ENCODE peak calls at places on chromosomes 2 and 18, in nine cellular contexts. One of them, this sample, is unnamed.

GRCh38 chr2:198640463-198640862 is 817.3 kb downstream of the SATB2 start:
- ATAC-seq in Right ventricle myocardium superior: no peak
- ATAC-seq in GM23338: no peak
- ATAC-seq in upper lobe of right lung: no peak
- ATAC-seq in naive thymus-derived CD8-positive, alpha-beta T cell: no peak
- ATAC-seq in left colon: peak
- ATAC-seq in activated CD8-positive, alpha-beta memory T cell treated with anti-CD3 and anti-CD28 coated beads, Interleukin-2, amount 10 ng/mL, durations not matched to agents 7 days and 5 days: no peak
- ATAC-seq in activated naive CD8-positive, alpha-beta T cell treated with anti-CD3 and anti-CD28 coated beads, Interleukin-2, amount 10 ng/mL, durations not matched to agents 7 days and 5 days: no peak
- ATAC-seq in left cardiac atrium: no peak
- ATAC-seq in this sample: no peak

GRCh38 chr2:239498981-239499633 is 98.3 kb upstream of the HDAC4 start:
- ATAC-seq in Right ventricle myocardium superior: peak
- ATAC-seq in activated CD8-positive, alpha-beta memory T cell treated with anti-CD3 and anti-CD28 coated beads, Interleukin-2, amount 10 ng/mL, durations not matched to agents 7 days and 5 days: no peak
- ATAC-seq in upper lobe of right lung: no peak
- ATAC-seq in naive thymus-derived CD8-positive, alpha-beta T cell: no peak
- ATAC-seq in left cardiac atrium: peak
- ATAC-seq in GM23338: no peak
- ATAC-seq in activated naive CD8-positive, alpha-beta T cell treated with anti-CD3 and anti-CD28 coated beads, Interleukin-2, amount 10 ng/mL, durations not matched to agents 7 days and 5 days: no peak
- ATAC-seq in left colon: no peak
- ATAC-seq in this sample: no peak

GRCh38 chr18:38751897-38752296 is 1186.3 kb upstream of the CELF4 start:
- ATAC-seq in Right ventricle myocardium superior: no peak
- ATAC-seq in activated CD8-positive, alpha-beta memory T cell treated with anti-CD3 and anti-CD28 coated beads, Interleukin-2, amount 10 ng/mL, durations not matched to agents 7 days and 5 days: no peak
- ATAC-seq in GM23338: no peak
- ATAC-seq in upper lobe of right lung: no peak
- ATAC-seq in naive thymus-derived CD8-positive, alpha-beta T cell: no peak
- ATAC-seq in left colon: no peak
- ATAC-seq in left cardiac atrium: no peak
- ATAC-seq in activated naive CD8-positive, alpha-beta T cell treated with anti-CD3 and anti-CD28 coated beads, Interleukin-2, amount 10 ng/mL, durations not matched to agents 7 days and 5 days: no peak
- ATAC-seq in this sample: peak

GRCh38 chr2:8658064-8658862 is 23.6 kb upstream of the ID2 start:
- ATAC-seq in naive thymus-derived CD8-positive, alpha-beta T cell: no peak
- ATAC-seq in activated naive CD8-positive, alpha-beta T cell treated with anti-CD3 and anti-CD28 coated beads, Interleukin-2, amount 10 ng/mL, durations not matched to agents 7 days and 5 days: no peak
- ATAC-seq in left colon: no peak
- ATAC-seq in activated CD8-positive, alpha-beta memory T cell treated with anti-CD3 and anti-CD28 coated beads, Interleukin-2, amount 10 ng/mL, durations not matched to agents 7 days and 5 days: no peak
- ATAC-seq in Right ventricle myocardium superior: no peak
- ATAC-seq in left cardiac atrium: no peak
- ATAC-seq in upper lobe of right lung: no peak
- ATAC-seq in GM23338: no peak
- ATAC-seq in this sample: no peak

GRCh38 chr18:9539283-9539682 is 64.0 kb downstream of the RALBP1 start:
- ATAC-seq in activated naive CD8-positive, alpha-beta T cell treated with anti-CD3 and anti-CD28 coated beads, Interleukin-2, amount 10 ng/mL, durations not matched to agents 7 days and 5 days: no peak
- ATAC-seq in naive thymus-derived CD8-positive, alpha-beta T cell: no peak
- ATAC-seq in Right ventricle myocardium superior: no peak
- ATAC-seq in upper lobe of right lung: no peak
- ATAC-seq in left colon: no peak
- ATAC-seq in GM23338: no peak
- ATAC-seq in activated CD8-positive, alpha-beta memory T cell treated with anti-CD3 and anti-CD28 coated beads, Interleukin-2, amount 10 ng/mL, durations not matched to agents 7 days and 5 days: no peak
- ATAC-seq in left cardiac atrium: no peak
- ATAC-seq in this sample: no peak

GRCh38 chr2:134253804-134254203 is at the start of gene MGAT5:
- ATAC-seq in left colon: peak
- ATAC-seq in naive thymus-derived CD8-positive, alpha-beta T cell: no peak
- ATAC-seq in activated CD8-positive, alpha-beta memory T cell treated with anti-CD3 and anti-CD28 coated beads, Interleukin-2, amount 10 ng/mL, durations not matched to agents 7 days and 5 days: no peak
- ATAC-seq in upper lobe of right lung: peak
- ATAC-seq in activated naive CD8-positive, alpha-beta T cell treated with anti-CD3 and anti-CD28 coated beads, Interleukin-2, amount 10 ng/mL, durations not matched to agents 7 days and 5 days: no peak
- ATAC-seq in left cardiac atrium: peak
- ATAC-seq in Right ventricle myocardium superior: no peak
- ATAC-seq in GM23338: no peak
- ATAC-seq in this sample: no peak

GRCh38 chr2:74223941-74224770 is 25.7 kb downstream of the MTHFD2 start:
- ATAC-seq in left colon: no peak
- ATAC-seq in Right ventricle myocardium superior: no peak
- ATAC-seq in GM23338: no peak
- ATAC-seq in activated naive CD8-positive, alpha-beta T cell treated with anti-CD3 and anti-CD28 coated beads, Interleukin-2, amount 10 ng/mL, durations not matched to agents 7 days and 5 days: no peak
- ATAC-seq in left cardiac atrium: no peak
- ATAC-seq in upper lobe of right lung: no peak
- ATAC-seq in activated CD8-positive, alpha-beta memory T cell treated with anti-CD3 and anti-CD28 coated beads, Interleukin-2, amount 10 ng/mL, durations not matched to agents 7 days and 5 days: no peak
- ATAC-seq in naive thymus-derived CD8-positive, alpha-beta T cell: no peak
- ATAC-seq in this sample: no peak

GRCh38 chr2:200662727-200663126 is 76.9 kb downstream of the AOX1 start:
- ATAC-seq in GM23338: no peak
- ATAC-seq in activated naive CD8-positive, alpha-beta T cell treated with anti-CD3 and anti-CD28 coated beads, Interleukin-2, amount 10 ng/mL, durations not matched to agents 7 days and 5 days: no peak
- ATAC-seq in left cardiac atrium: peak
- ATAC-seq in Right ventricle myocardium superior: no peak
- ATAC-seq in activated CD8-positive, alpha-beta memory T cell treated with anti-CD3 and anti-CD28 coated beads, Interleukin-2, amount 10 ng/mL, durations not matched to agents 7 days and 5 days: no peak
- ATAC-seq in upper lobe of right lung: no peak
- ATAC-seq in left colon: peak
- ATAC-seq in naive thymus-derived CD8-positive, alpha-beta T cell: no peak
- ATAC-seq in this sample: no peak

GRCh38 chr2:75596784-75597183 is 36.0 kb upstream of the EVA1A start:
- ATAC-seq in left cardiac atrium: no peak
- ATAC-seq in Right ventricle myocardium superior: no peak
- ATAC-seq in naive thymus-derived CD8-positive, alpha-beta T cell: no peak
- ATAC-seq in activated CD8-positive, alpha-beta memory T cell treated with anti-CD3 and anti-CD28 coated beads, Interleukin-2, amount 10 ng/mL, durations not matched to agents 7 days and 5 days: no peak
- ATAC-seq in left colon: no peak
- ATAC-seq in activated naive CD8-positive, alpha-beta T cell treated with anti-CD3 and anti-CD28 coated beads, Interleukin-2, amount 10 ng/mL, durations not matched to agents 7 days and 5 days: no peak
- ATAC-seq in upper lobe of right lung: no peak
- ATAC-seq in GM23338: no peak
- ATAC-seq in this sample: no peak

GRCh38 chr2:15058015-15058414 is 425.5 kb downstream of the LRATD1 start:
- ATAC-seq in activated naive CD8-positive, alpha-beta T cell treated with anti-CD3 and anti-CD28 coated beads, Interleukin-2, amount 10 ng/mL, durations not matched to agents 7 days and 5 days: no peak
- ATAC-seq in GM23338: peak
- ATAC-seq in left cardiac atrium: no peak
- ATAC-seq in left colon: no peak
- ATAC-seq in upper lobe of right lung: no peak
- ATAC-seq in Right ventricle myocardium superior: no peak
- ATAC-seq in activated CD8-positive, alpha-beta memory T cell treated with anti-CD3 and anti-CD28 coated beads, Interleukin-2, amount 10 ng/mL, durations not matched to agents 7 days and 5 days: no peak
- ATAC-seq in naive thymus-derived CD8-positive, alpha-beta T cell: no peak
- ATAC-seq in this sample: peak

GRCh38 chr2:10125842-10126596 is 3.5 kb downstream of the RRM2 start:
- ATAC-seq in GM23338: no peak
- ATAC-seq in left colon: peak
- ATAC-seq in left cardiac atrium: no peak
- ATAC-seq in activated CD8-positive, alpha-beta memory T cell treated with anti-CD3 and anti-CD28 coated beads, Interleukin-2, amount 10 ng/mL, durations not matched to agents 7 days and 5 days: no peak
- ATAC-seq in naive thymus-derived CD8-positive, alpha-beta T cell: no peak
- ATAC-seq in Right ventricle myocardium superior: no peak
- ATAC-seq in upper lobe of right lung: no peak
- ATAC-seq in activated naive CD8-positive, alpha-beta T cell treated with anti-CD3 and anti-CD28 coated beads, Interleukin-2, amount 10 ng/mL, durations not matched to agents 7 days and 5 days: no peak
- ATAC-seq in this sample: no peak

GRCh38 chr2:44707945-44708645 is 233.4 kb upstream of the SIX3 start:
- ATAC-seq in left colon: peak
- ATAC-seq in activated naive CD8-positive, alpha-beta T cell treated with anti-CD3 and anti-CD28 coated beads, Interleukin-2, amount 10 ng/mL, durations not matched to agents 7 days and 5 days: no peak
- ATAC-seq in left cardiac atrium: peak
- ATAC-seq in upper lobe of right lung: peak
- ATAC-seq in naive thymus-derived CD8-positive, alpha-beta T cell: peak
- ATAC-seq in activated CD8-positive, alpha-beta memory T cell treated with anti-CD3 and anti-CD28 coated beads, Interleukin-2, amount 10 ng/mL, durations not matched to agents 7 days and 5 days: no peak
- ATAC-seq in Right ventricle myocardium superior: peak
- ATAC-seq in GM23338: peak
- ATAC-seq in this sample: no peak

GRCh38 chr2:42775186-42775585 is 11.3 kb upstream of the OXER1 start:
- ATAC-seq in activated CD8-positive, alpha-beta memory T cell treated with anti-CD3 and anti-CD28 coated beads, Interleukin-2, amount 10 ng/mL, durations not matched to agents 7 days and 5 days: no peak
- ATAC-seq in left cardiac atrium: no peak
- ATAC-seq in Right ventricle myocardium superior: no peak
- ATAC-seq in upper lobe of right lung: no peak
- ATAC-seq in left colon: no peak
- ATAC-seq in GM23338: no peak
- ATAC-seq in activated naive CD8-positive, alpha-beta T cell treated with anti-CD3 and anti-CD28 coated beads, Interleukin-2, amount 10 ng/mL, durations not matched to agents 7 days and 5 days: no peak
- ATAC-seq in naive thymus-derived CD8-positive, alpha-beta T cell: no peak
- ATAC-seq in this sample: no peak

GRCh38 chr2:234335676-234336228 is 161.1 kb downstream of the ARL4C start:
- ATAC-seq in naive thymus-derived CD8-positive, alpha-beta T cell: peak
- ATAC-seq in activated naive CD8-positive, alpha-beta T cell treated with anti-CD3 and anti-CD28 coated beads, Interleukin-2, amount 10 ng/mL, durations not matched to agents 7 days and 5 days: peak
- ATAC-seq in left colon: peak
- ATAC-seq in activated CD8-positive, alpha-beta memory T cell treated with anti-CD3 and anti-CD28 coated beads, Interleukin-2, amount 10 ng/mL, durations not matched to agents 7 days and 5 days: peak
- ATAC-seq in GM23338: no peak
- ATAC-seq in Right ventricle myocardium superior: peak
- ATAC-seq in upper lobe of right lung: peak
- ATAC-seq in left cardiac atrium: peak
- ATAC-seq in this sample: peak

GRCh38 chr2:9335322-9335754 is 88.0 kb downstream of the ITGB1BP1 start:
- ATAC-seq in GM23338: no peak
- ATAC-seq in activated naive CD8-positive, alpha-beta T cell treated with anti-CD3 and anti-CD28 coated beads, Interleukin-2, amount 10 ng/mL, durations not matched to agents 7 days and 5 days: no peak
- ATAC-seq in naive thymus-derived CD8-positive, alpha-beta T cell: no peak
- ATAC-seq in left colon: peak
- ATAC-seq in Right ventricle myocardium superior: no peak
- ATAC-seq in upper lobe of right lung: no peak
- ATAC-seq in left cardiac atrium: no peak
- ATAC-seq in activated CD8-positive, alpha-beta memory T cell treated with anti-CD3 and anti-CD28 coated beads, Interleukin-2, amount 10 ng/mL, durations not matched to agents 7 days and 5 days: no peak
- ATAC-seq in this sample: no peak

GRCh38 chr2:236731767-236732580 is 162.3 kb downstream of the ACKR3 start:
- ATAC-seq in upper lobe of right lung: peak
- ATAC-seq in Right ventricle myocardium superior: peak
- ATAC-seq in left colon: no peak
- ATAC-seq in left cardiac atrium: peak
- ATAC-seq in activated naive CD8-positive, alpha-beta T cell treated with anti-CD3 and anti-CD28 coated beads, Interleukin-2, amount 10 ng/mL, durations not matched to agents 7 days and 5 days: no peak
- ATAC-seq in activated CD8-positive, alpha-beta memory T cell treated with anti-CD3 and anti-CD28 coated beads, Interleukin-2, amount 10 ng/mL, durations not matched to agents 7 days and 5 days: no peak
- ATAC-seq in naive thymus-derived CD8-positive, alpha-beta T cell: no peak
- ATAC-seq in GM23338: no peak
- ATAC-seq in this sample: no peak

GRCh38 chr2:190304404-190304803 is 15.2 kb downstream of the HIBCH start:
- ATAC-seq in activated naive CD8-positive, alpha-beta T cell treated with anti-CD3 and anti-CD28 coated beads, Interleukin-2, amount 10 ng/mL, durations not matched to agents 7 days and 5 days: no peak
- ATAC-seq in upper lobe of right lung: no peak
- ATAC-seq in GM23338: no peak
- ATAC-seq in naive thymus-derived CD8-positive, alpha-beta T cell: no peak
- ATAC-seq in left colon: no peak
- ATAC-seq in activated CD8-positive, alpha-beta memory T cell treated with anti-CD3 and anti-CD28 coated beads, Interleukin-2, amount 10 ng/mL, durations not matched to agents 7 days and 5 days: peak
- ATAC-seq in left cardiac atrium: no peak
- ATAC-seq in Right ventricle myocardium superior: no peak
- ATAC-seq in this sample: peak

This sample was measured in activated T-helper 17 cell treated with anti-CD3 and anti-CD28 coated beads, Interleukin-2, amount 50 U/mL, for 72 hours.